ENCODE peak calls at places on chromosome 7, in eight cellular contexts. R is HT-29; H is CD4-positive, alpha-beta T cell; B is astrocyte of the hippocampus; C is KBM-7; N is Calu3; I is AML-193; V is NCI-H460. L is an unnamed sample.

GRCh38 chr7:32036557-32036956 is 33.6 kb downstream of the PDE1C start:
- DNase-seq in R (no peak), H (no peak), B (peak), C (peak), N (no peak), I (peak), V (no peak), L (no peak)

GRCh38 chr7:94111009-94111408 is 106.9 kb upstream of the BET1 start:
- DNase-seq in R (no peak), H (no peak), B (peak), C (no peak), N (no peak), I (no peak), V (no peak), L (no peak)

GRCh38 chr7:136069840-136070529 is 92.8 kb upstream of the MTPN start:
- DNase-seq in R (no peak), H (no peak), B (no peak), C (no peak), N (no peak), I (no peak), V (no peak), L (no peak)

GRCh38 chr7:39507866-39508551 is 58.2 kb upstream of the YAE1 start:
- DNase-seq in R (no peak), H (no peak), B (peak), C (peak), N (no peak), I (no peak), V (no peak), L (no peak)

GRCh38 chr7:124155400-124156022 is 122.6 kb upstream of the TMEM229A start:
- DNase-seq in R (peak), H (no peak), B (peak), C (peak), N (no peak), I (peak), V (peak), L (peak)

GRCh38 chr7:120600607-120601006 is 257.3 kb downstream of the TSPAN12 start:
- DNase-seq in R (no peak), H (no peak), B (no peak), C (no peak), N (no peak), I (no peak), V (no peak), L (no peak)

GRCh38 chr7:124566576-124566975 is 199.0 kb downstream of the GPR37 start:
- DNase-seq in R (no peak), H (no peak), B (peak), C (no peak), N (no peak), I (no peak), V (peak), L (no peak)

GRCh38 chr7:98202367-98203195 is 8.7 kb upstream of the BHLHA15 start:
- DNase-seq in R (no peak), H (peak), B (no peak), C (peak), N (no peak), I (peak), V (no peak), L (no peak)

GRCh38 chr7:108284349-108285017 is 154.3 kb upstream of the LAMB4 start:
- DNase-seq in R (no peak), H (no peak), B (peak), C (peak), N (no peak), I (no peak), V (no peak), L (no peak)

GRCh38 chr7:1555813-1556540 is at the start of gene TMEM184A:
- DNase-seq in R (peak), H (peak), B (peak), C (peak), N (peak), I (no peak), V (no peak), L (no peak)

GRCh38 chr7:117019786-117020604 is 66.7 kb downstream of the ST7 start:
- DNase-seq in R (peak), H (no peak), B (peak), C (no peak), N (no peak), I (no peak), V (peak), L (peak)

GRCh38 chr7:12107841-12108249 is 103.2 kb upstream of the TMEM106B start:
- DNase-seq in R (peak), H (no peak), B (no peak), C (no peak), N (no peak), I (no peak), V (no peak), L (no peak)

GRCh38 chr7:22545539-22545938 is 45.6 kb upstream of the STEAP1B start:
- DNase-seq in R (no peak), H (no peak), B (no peak), C (no peak), N (no peak), I (no peak), V (no peak), L (no peak)

GRCh38 chr7:100044719-100045118 is 4.9 kb upstream of the ZSCAN21 start:
- DNase-seq in R (peak), H (no peak), B (no peak), C (peak), N (no peak), I (peak), V (peak), L (no peak)

GRCh38 chr7:39851466-39852045 is 98.5 kb upstream of the CDK13 start:
- DNase-seq in R (no peak), H (no peak), B (no peak), C (no peak), N (no peak), I (no peak), V (no peak), L (no peak)

GRCh38 chr7:20798081-20798693 is 11.5 kb upstream of the SP8 start:
- DNase-seq in R (peak), H (no peak), B (peak), C (peak), N (peak), I (no peak), V (peak), L (no peak)

GRCh38 chr7:43385856-43386255 is 197.1 kb upstream of the STK17A start:
- DNase-seq in R (no peak), H (no peak), B (no peak), C (peak), N (no peak), I (no peak), V (no peak), L (no peak)

GRCh38 chr7:157572622-157573021 is 235.8 kb downstream of the DNAJB6 start:
- DNase-seq in R (no peak), H (no peak), B (no peak), C (no peak), N (no peak), I (no peak), V (no peak), L (no peak)

GRCh38 chr7:147756290-147756689 is 834.3 kb upstream of the C7orf33 start:
- DNase-seq in R (no peak), H (no peak), B (no peak), C (no peak), N (no peak), I (no peak), V (no peak), L (no peak)

GRCh38 chr7:477626-478220 is 41.9 kb downstream of the PDGFA start:
- DNase-seq in R (no peak), H (no peak), B (peak), C (no peak), N (peak), I (no peak), V (no peak), L (no peak)

GRCh38 chr7:45068236-45069023 is 20.3 kb downstream of the NACAD start:
- DNase-seq in R (no peak), H (no peak), B (no peak), C (no peak), N (no peak), I (no peak), V (no peak), L (no peak)

GRCh38 chr7:157016352-157017041 is 6.0 kb upstream of the MNX1 start:
- DNase-seq in R (no peak), H (no peak), B (no peak), C (no peak), N (no peak), I (no peak), V (no peak), L (no peak)

L was measured in AG04450.